ENCODE peak calls at places on chromosomes 16 and 17, in seven cellular contexts. One of them, this sample, is unnamed.

GRCh38 chr17:60641810-60642220 is 35.8 kb upstream of the BCAS3 start:
- DNase-seq in sigmoid colon: peak; percentile 78
- DNase-seq in tibial artery: peak; percentile 74
- DNase-seq in GM12878: no peak
- DNase-seq in fibroblast of mammary gland: peak; percentile 83
- DNase-seq in cardiac fibroblast: peak; percentile 90
- DNase-seq in tibial nerve: peak; percentile 75
- DNase-seq in this sample: no peak

GRCh38 chr17:17437893-17438292 is 38.9 kb upstream of the MED9 start:
- DNase-seq in tibial nerve: no peak
- DNase-seq in cardiac fibroblast: no peak
- DNase-seq in tibial artery: no peak
- DNase-seq in sigmoid colon: no peak
- DNase-seq in fibroblast of mammary gland: no peak
- DNase-seq in GM12878: no peak
- DNase-seq in this sample: no peak

GRCh38 chr17:9371019-9371418 is 204.6 kb downstream of the STX8 start:
- DNase-seq in GM12878: peak; percentile 37
- DNase-seq in fibroblast of mammary gland: peak; percentile 83
- DNase-seq in tibial nerve: no peak
- DNase-seq in sigmoid colon: no peak
- DNase-seq in cardiac fibroblast: peak; percentile 70
- DNase-seq in tibial artery: no peak
- DNase-seq in this sample: no peak

GRCh38 chr16:50308237-50308965 is 42.0 kb downstream of the ADCY7 start:
- DNase-seq in sigmoid colon: peak; percentile 63
- DNase-seq in GM12878: no peak
- DNase-seq in tibial nerve: no peak
- DNase-seq in fibroblast of mammary gland: no peak
- DNase-seq in cardiac fibroblast: no peak
- DNase-seq in tibial artery: peak; percentile 65
- DNase-seq in this sample: no peak

GRCh38 chr16:67707790-67708189 is 11.3 kb downstream of the GFOD2 start:
- DNase-seq in GM12878: no peak
- DNase-seq in tibial artery: no peak
- DNase-seq in fibroblast of mammary gland: no peak
- DNase-seq in cardiac fibroblast: no peak
- DNase-seq in sigmoid colon: peak; percentile 20
- DNase-seq in tibial nerve: no peak
- DNase-seq in this sample: no peak

GRCh38 chr16:11123666-11124065 is 132.3 kb downstream of the SOCS1 start:
- DNase-seq in sigmoid colon: no peak
- DNase-seq in tibial artery: peak; percentile 47
- DNase-seq in fibroblast of mammary gland: no peak
- DNase-seq in tibial nerve: no peak
- DNase-seq in GM12878: no peak
- DNase-seq in cardiac fibroblast: no peak
- DNase-seq in this sample: no peak

GRCh38 chr17:64682261-64683181 is 20.4 kb upstream of the SMURF2 start:
- DNase-seq in tibial nerve: no peak
- DNase-seq in tibial artery: no peak
- DNase-seq in sigmoid colon: no peak
- DNase-seq in fibroblast of mammary gland: peak; percentile 51
- DNase-seq in cardiac fibroblast: peak; percentile 11
- DNase-seq in GM12878: no peak
- DNase-seq in this sample: no peak

GRCh38 chr16:2856061-2856670 is 1.8 kb downstream of the PRSS22 start:
- DNase-seq in fibroblast of mammary gland: no peak
- DNase-seq in GM12878: no peak
- DNase-seq in sigmoid colon: no peak
- DNase-seq in tibial artery: peak; percentile 44
- DNase-seq in tibial nerve: no peak
- DNase-seq in cardiac fibroblast: no peak
- DNase-seq in this sample: no peak

GRCh38 chr17:79913451-79913850 is 74.2 kb upstream of the CBX4 start:
- DNase-seq in tibial artery: no peak
- DNase-seq in fibroblast of mammary gland: no peak
- DNase-seq in tibial nerve: no peak
- DNase-seq in GM12878: no peak
- DNase-seq in sigmoid colon: no peak
- DNase-seq in cardiac fibroblast: no peak
- DNase-seq in this sample: no peak

GRCh38 chr17:13395346-13395745 is 206.4 kb downstream of the HS3ST3A1 start:
- DNase-seq in tibial nerve: no peak
- DNase-seq in fibroblast of mammary gland: peak; percentile 71
- DNase-seq in sigmoid colon: no peak
- DNase-seq in GM12878: no peak
- DNase-seq in cardiac fibroblast: no peak
- DNase-seq in tibial artery: no peak
- DNase-seq in this sample: no peak

GRCh38 chr16:85438981-85439639 is 174.0 kb upstream of the GSE1 start:
- DNase-seq in tibial artery: no peak
- DNase-seq in cardiac fibroblast: no peak
- DNase-seq in GM12878: no peak
- DNase-seq in tibial nerve: no peak
- DNase-seq in fibroblast of mammary gland: no peak
- DNase-seq in sigmoid colon: no peak
- DNase-seq in this sample: no peak

GRCh38 chr16:2716948-2717347 is 3.1 kb downstream of the PRSS27 start:
- DNase-seq in fibroblast of mammary gland: no peak
- DNase-seq in tibial artery: no peak
- DNase-seq in sigmoid colon: no peak
- DNase-seq in GM12878: no peak
- DNase-seq in tibial nerve: no peak
- DNase-seq in cardiac fibroblast: no peak
- DNase-seq in this sample: no peak

GRCh38 chr16:30355144-30355953 is at the start of gene CD2BP2:
- DNase-seq in GM12878: peak; percentile 93
- DNase-seq in tibial nerve: peak; percentile 95
- DNase-seq in fibroblast of mammary gland: peak; percentile 100
- DNase-seq in sigmoid colon: peak; percentile 99
- DNase-seq in tibial artery: peak; percentile 99
- DNase-seq in cardiac fibroblast: peak; percentile 100
- DNase-seq in this sample: peak; percentile 91
- TF ChIP-seq CTCF in GM12878: no peak
- TF ChIP-seq CTCF in tibial nerve: no peak
- TF ChIP-seq CTCF in fibroblast of mammary gland: peak; percentile 2
- TF ChIP-seq CTCF in sigmoid colon: no peak
- TF ChIP-seq CTCF in tibial artery: no peak
- TF ChIP-seq CTCF in cardiac fibroblast: no peak
- TF ChIP-seq CTCF in this sample: no peak

GRCh38 chr16:4612474-4612931 is 2.2 kb downstream of the UBALD1 start:
- DNase-seq in tibial nerve: no peak
- DNase-seq in sigmoid colon: peak; percentile 66
- DNase-seq in fibroblast of mammary gland: no peak
- DNase-seq in tibial artery: peak; percentile 54
- DNase-seq in GM12878: no peak
- DNase-seq in cardiac fibroblast: no peak
- DNase-seq in this sample: no peak
- TF ChIP-seq CTCF in tibial nerve: no peak
- TF ChIP-seq CTCF in sigmoid colon: no peak
- TF ChIP-seq CTCF in fibroblast of mammary gland: no peak
- TF ChIP-seq CTCF in tibial artery: no peak
- TF ChIP-seq CTCF in GM12878: no peak
- TF ChIP-seq CTCF in cardiac fibroblast: no peak
- TF ChIP-seq CTCF in this sample: no peak

GRCh38 chr16:56371383-56371937 is 53.9 kb downstream of the AMFR start:
- DNase-seq in GM12878: no peak
- DNase-seq in fibroblast of mammary gland: no peak
- DNase-seq in sigmoid colon: no peak
- DNase-seq in tibial artery: no peak
- DNase-seq in cardiac fibroblast: no peak
- DNase-seq in tibial nerve: no peak
- DNase-seq in this sample: no peak

GRCh38 chr16:56370185-56370584 is 55.2 kb downstream of the AMFR start:
- DNase-seq in cardiac fibroblast: peak; percentile 44
- DNase-seq in fibroblast of mammary gland: peak; percentile 45
- DNase-seq in GM12878: no peak
- DNase-seq in tibial nerve: no peak
- DNase-seq in tibial artery: no peak
- DNase-seq in sigmoid colon: no peak
- DNase-seq in this sample: no peak

GRCh38 chr16:56370836-56371235 is 54.5 kb downstream of the AMFR start:
- DNase-seq in cardiac fibroblast: peak; percentile 51
- DNase-seq in tibial nerve: no peak
- DNase-seq in fibroblast of mammary gland: peak; percentile 28
- DNase-seq in sigmoid colon: no peak
- DNase-seq in GM12878: no peak
- DNase-seq in tibial artery: no peak
- DNase-seq in this sample: no peak

GRCh38 chr16:56372013-56372634 is 53.2 kb downstream of the AMFR start:
- DNase-seq in tibial nerve: no peak
- DNase-seq in cardiac fibroblast: no peak
- DNase-seq in GM12878: no peak
- DNase-seq in fibroblast of mammary gland: no peak
- DNase-seq in sigmoid colon: no peak
- DNase-seq in tibial artery: no peak
- DNase-seq in this sample: no peak

DNA sequence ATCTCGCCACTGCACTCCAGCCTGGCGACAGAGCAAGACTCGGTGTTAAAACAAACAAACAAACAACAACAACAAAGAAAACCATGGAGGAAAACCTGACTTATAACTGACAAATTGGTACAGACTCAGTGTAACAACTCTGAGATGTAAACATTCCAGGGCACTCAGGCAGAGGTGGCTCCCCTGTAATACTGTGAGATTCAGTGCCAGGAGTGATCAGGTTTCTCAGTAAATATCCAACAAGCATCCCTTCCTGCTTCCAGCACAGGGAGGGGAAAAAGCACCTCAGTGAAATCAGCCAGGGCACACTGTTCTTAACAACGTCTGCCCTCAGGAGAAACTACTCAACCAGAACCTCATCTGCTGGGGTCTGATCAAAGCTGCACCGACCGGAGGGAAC is 52.4 kb downstream of the AMFR start:
- DNase-seq in cardiac fibroblast: no peak
- DNase-seq in tibial artery: no peak
- DNase-seq in fibroblast of mammary gland: no peak
- DNase-seq in GM12878: no peak
- DNase-seq in tibial nerve: no peak
- DNase-seq in sigmoid colon: no peak
- DNase-seq in this sample: no peak
- TF ChIP-seq CTCF in cardiac fibroblast: no peak
- TF ChIP-seq CTCF in tibial artery: no peak
- TF ChIP-seq CTCF in fibroblast of mammary gland: no peak
- TF ChIP-seq CTCF in GM12878: no peak
- TF ChIP-seq CTCF in tibial nerve: no peak
- TF ChIP-seq CTCF in sigmoid colon: no peak
- TF ChIP-seq CTCF in this sample: no peak

GRCh38 chr17:51761105-51761504 is 397.4 kb downstream of the CA10 start:
- DNase-seq in fibroblast of mammary gland: no peak
- DNase-seq in tibial artery: no peak
- DNase-seq in sigmoid colon: no peak
- DNase-seq in tibial nerve: no peak
- DNase-seq in cardiac fibroblast: no peak
- DNase-seq in GM12878: no peak
- DNase-seq in this sample: no peak

GRCh38 chr17:51768706-51769105 is 389.8 kb downstream of the CA10 start:
- DNase-seq in tibial artery: no peak
- DNase-seq in GM12878: no peak
- DNase-seq in fibroblast of mammary gland: no peak
- DNase-seq in tibial nerve: no peak
- DNase-seq in sigmoid colon: no peak
- DNase-seq in cardiac fibroblast: no peak
- DNase-seq in this sample: no peak

GRCh38 chr17:51767287-51767686 is 391.2 kb downstream of the CA10 start:
- DNase-seq in fibroblast of mammary gland: no peak
- DNase-seq in tibial artery: no peak
- DNase-seq in GM12878: no peak
- DNase-seq in sigmoid colon: no peak
- DNase-seq in tibial nerve: no peak
- DNase-seq in cardiac fibroblast: no peak
- DNase-seq in this sample: no peak

GRCh38 chr17:51765558-51766145 is 392.9 kb downstream of the CA10 start:
- DNase-seq in sigmoid colon: no peak
- DNase-seq in tibial artery: no peak
- DNase-seq in tibial nerve: no peak
- DNase-seq in GM12878: no peak
- DNase-seq in cardiac fibroblast: no peak
- DNase-seq in fibroblast of mammary gland: no peak
- DNase-seq in this sample: no peak

GRCh38 chr17:51764387-51764971 is 394.0 kb downstream of the CA10 start:
- DNase-seq in tibial artery: no peak
- DNase-seq in GM12878: peak; percentile 4
- DNase-seq in sigmoid colon: peak; percentile 57
- DNase-seq in tibial nerve: peak; percentile 24
- DNase-seq in cardiac fibroblast: peak; percentile 71
- DNase-seq in fibroblast of mammary gland: peak; percentile 69
- DNase-seq in this sample: no peak
- TF ChIP-seq CTCF in tibial artery: peak; percentile 63
- TF ChIP-seq CTCF in GM12878: peak; percentile 78
- TF ChIP-seq CTCF in sigmoid colon: peak; percentile 42
- TF ChIP-seq CTCF in tibial nerve: peak; percentile 81
- TF ChIP-seq CTCF in cardiac fibroblast: peak; percentile 84
- TF ChIP-seq CTCF in fibroblast of mammary gland: peak; percentile 87
- TF ChIP-seq CTCF in this sample: peak; percentile 10

DNA sequence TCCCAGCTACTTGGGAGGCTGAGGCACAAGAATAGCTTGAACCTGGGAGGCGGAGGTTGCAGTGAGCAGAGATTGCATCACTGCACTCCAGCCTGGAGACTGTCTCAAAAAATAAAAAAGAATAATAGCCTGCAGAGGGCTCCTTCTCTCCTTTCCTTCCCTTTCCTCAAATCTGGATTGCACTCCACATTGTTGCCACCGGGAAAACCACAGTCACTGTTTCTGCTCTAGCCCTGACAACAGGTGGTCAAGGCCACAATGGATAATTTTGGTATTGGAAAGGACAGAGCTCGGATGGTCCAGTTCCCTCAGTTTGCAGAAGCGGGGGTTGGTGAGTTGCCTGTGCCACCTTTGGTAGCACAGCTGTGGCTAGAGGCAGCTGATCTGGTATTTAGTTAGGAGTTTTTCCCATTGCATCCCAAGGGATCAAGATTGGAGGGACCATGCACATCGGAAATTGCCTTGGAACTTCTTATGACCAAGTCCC is 44.7 kb upstream of the PRSS54 start:
- DNase-seq in sigmoid colon: no peak
- DNase-seq in fibroblast of mammary gland: peak; percentile 28
- DNase-seq in GM12878: no peak
- DNase-seq in cardiac fibroblast: peak; percentile 51
- DNase-seq in tibial nerve: no peak
- DNase-seq in tibial artery: no peak
- DNase-seq in this sample: no peak
- TF ChIP-seq CTCF in sigmoid colon: no peak
- TF ChIP-seq CTCF in fibroblast of mammary gland: peak; percentile 37
- TF ChIP-seq CTCF in GM12878: no peak
- TF ChIP-seq CTCF in cardiac fibroblast: peak; percentile 25
- TF ChIP-seq CTCF in tibial nerve: no peak
- TF ChIP-seq CTCF in tibial artery: no peak
- TF ChIP-seq CTCF in this sample: no peak